ENCODE peak calls at places on chromosome 4, in eight cellular contexts. T, U, L, S, P, X, Q and D are unnamed samples.

GRCh38 chr4:57098945-57099344 is 11.2 kb downstream of the IGFBP7 start:
- DNase-seq in T (no peak), U (no peak), L (no peak), S (no peak), P (no peak), X (no peak), Q (no peak), D (no peak)

GRCh38 chr4:172147702-172148101 is 334.5 kb downstream of the GALNTL6 start:
- DNase-seq in T (no peak), U (no peak), L (peak; percentile 3), S (no peak), P (no peak), X (no peak), Q (no peak), D (no peak)

GRCh38 chr4:3874525-3875110 is 108.4 kb downstream of the ADRA2C start:
- DNase-seq in T (no peak), U (no peak), L (no peak), S (no peak), P (no peak), X (no peak), Q (peak; percentile 24), D (no peak)

GRCh38 chr4:19346636-19347035 is 905.1 kb upstream of the SLIT2 start:
- DNase-seq in T (no peak), U (no peak), L (no peak), S (no peak), P (no peak), X (no peak), Q (no peak), D (no peak)

GRCh38 chr4:173450281-173450680 is 51.4 kb upstream of the SCRG1 start:
- DNase-seq in T (no peak), U (no peak), L (no peak), S (no peak), P (no peak), X (no peak), Q (no peak), D (no peak)

GRCh38 chr4:186227221-186227620 is at the start of gene KLKB1:
- DNase-seq in T (no peak), U (no peak), L (no peak), S (no peak), P (no peak), X (no peak), Q (no peak), D (no peak)

GRCh38 chr4:187183826-187184225 is 460.2 kb upstream of the FAT1 start:
- DNase-seq in T (no peak), U (no peak), L (no peak), S (no peak), P (no peak), X (no peak), Q (no peak), D (no peak)

GRCh38 chr4:71872221-71872620 is 88.3 kb upstream of the GC start:
- DNase-seq in T (no peak), U (no peak), L (no peak), S (no peak), P (no peak), X (no peak), Q (no peak), D (no peak)

GRCh38 chr4:127622923-127623754 is 9.6 kb upstream of the INTU start:
- DNase-seq in T (peak; percentile 13), U (no peak), L (peak; percentile 71), S (peak; percentile 36), P (no peak), X (no peak), Q (no peak), D (no peak)

GRCh38 chr4:150971901-150972300 is 43.2 kb downstream of the LRBA start:
- DNase-seq in T (no peak), U (no peak), L (no peak), S (no peak), P (no peak), X (no peak), Q (no peak), D (no peak)

GRCh38 chr4:152206646-152207435 is 329.1 kb downstream of the FBXW7 start:
- DNase-seq in T (no peak), U (no peak), L (no peak), S (no peak), P (no peak), X (no peak), Q (no peak), D (no peak)

GRCh38 chr4:111198426-111198825 is 575.5 kb upstream of the PITX2 start:
- DNase-seq in T (no peak), U (no peak), L (no peak), S (no peak), P (no peak), X (no peak), Q (no peak), D (no peak)

GRCh38 chr4:112908511-112908910 is 140.9 kb upstream of the ANK2 start:
- DNase-seq in T (no peak), U (no peak), L (no peak), S (no peak), P (no peak), X (no peak), Q (no peak), D (no peak)

GRCh38 chr4:84389406-84389805 is 109.7 kb downstream of the NKX6-1 start:
- DNase-seq in T (no peak), U (no peak), L (no peak), S (no peak), P (no peak), X (no peak), Q (no peak), D (no peak)

GRCh38 chr4:52998413-52998812 is 136.3 kb downstream of the RASL11B start:
- DNase-seq in T (no peak), U (no peak), L (no peak), S (no peak), P (no peak), X (no peak), Q (no peak), D (no peak)

GRCh38 chr4:25313194-25313895 is 771 bp downstream of the ZCCHC4 start:
- DNase-seq in T (no peak), U (no peak), L (no peak), S (no peak), P (no peak), X (no peak), Q (no peak), D (no peak)

GRCh38 chr4:30776451-30776850 is 56.3 kb downstream of the PCDH7 start:
- DNase-seq in T (no peak), U (no peak), L (no peak), S (no peak), P (no peak), X (no peak), Q (no peak), D (no peak)

GRCh38 chr4:76782837-76783236 is 115.1 kb downstream of the SOWAHB start:
- DNase-seq in T (no peak), U (no peak), L (no peak), S (no peak), P (no peak), X (no peak), Q (no peak), D (no peak)

DNA sequence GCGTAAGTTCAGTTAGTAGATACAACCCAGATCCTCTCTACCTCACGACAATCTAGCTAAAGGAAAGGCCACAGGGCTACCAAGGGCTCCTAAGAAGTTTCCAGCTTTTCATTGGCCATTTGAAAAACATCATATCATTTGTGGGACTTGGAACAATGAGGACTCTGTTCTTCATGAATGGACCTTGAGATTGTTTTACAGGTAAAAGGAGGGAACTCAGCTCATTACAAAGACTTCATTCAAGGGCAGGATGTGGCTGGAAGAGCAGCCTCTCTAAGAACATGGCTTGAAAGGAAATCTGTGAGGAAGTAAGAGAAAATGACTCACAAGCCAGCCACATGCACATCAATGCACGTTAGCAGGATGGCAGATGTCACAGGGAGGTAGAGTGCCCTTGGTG is 105.9 kb upstream of the SLC7A11 start:
- DNase-seq in T (no peak), U (peak; percentile 32), L (no peak), S (no peak), P (no peak), X (no peak), Q (no peak), D (no peak)
- TF ChIP-seq EP300 in T (no peak), U (peak; percentile 41), L (no peak), S (no peak), P (no peak), X (no peak), Q (no peak), D (no peak)

DNA sequence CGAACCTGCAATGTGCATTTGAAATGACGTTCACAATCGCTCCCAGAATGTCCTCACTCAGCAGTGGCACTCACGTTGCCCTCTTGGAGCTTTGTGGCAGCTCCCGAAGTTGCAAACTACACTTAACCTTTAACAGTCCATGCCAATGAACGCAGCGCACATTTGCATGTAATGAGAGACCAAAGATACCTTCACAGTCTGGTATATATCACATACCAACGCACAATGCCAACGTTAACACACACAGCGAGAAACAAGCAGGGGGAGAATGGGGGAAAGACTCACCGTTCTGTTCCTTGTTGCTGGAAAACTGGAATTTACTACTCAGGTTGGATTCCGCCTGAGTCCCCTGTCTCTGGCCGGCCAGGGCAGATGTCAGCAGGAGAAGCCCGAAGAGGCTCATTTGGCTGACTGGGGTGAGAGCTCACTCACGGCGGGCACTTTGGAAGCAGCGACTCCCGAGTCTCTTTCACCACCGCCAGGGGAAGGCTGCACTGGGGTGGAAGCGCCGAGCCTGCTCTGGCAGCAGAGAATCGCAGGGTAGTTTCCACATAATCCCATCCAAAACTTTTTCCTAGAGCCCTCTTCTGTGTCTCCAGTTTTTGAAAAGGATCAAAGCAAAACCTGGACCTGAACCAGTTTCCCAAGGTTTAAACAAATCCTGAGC is 965 bp downstream of the PDGFC start:
- DNase-seq in T (peak; percentile 61), U (no peak), L (peak; percentile 53), S (peak; percentile 73), P (peak; percentile 93), X (peak; percentile 64), Q (peak; percentile 87), D (no peak)
- TF ChIP-seq EP300 in T (no peak), U (no peak), L (no peak), S (no peak), P (no peak), X (no peak), Q (no peak), D (no peak)

DNA sequence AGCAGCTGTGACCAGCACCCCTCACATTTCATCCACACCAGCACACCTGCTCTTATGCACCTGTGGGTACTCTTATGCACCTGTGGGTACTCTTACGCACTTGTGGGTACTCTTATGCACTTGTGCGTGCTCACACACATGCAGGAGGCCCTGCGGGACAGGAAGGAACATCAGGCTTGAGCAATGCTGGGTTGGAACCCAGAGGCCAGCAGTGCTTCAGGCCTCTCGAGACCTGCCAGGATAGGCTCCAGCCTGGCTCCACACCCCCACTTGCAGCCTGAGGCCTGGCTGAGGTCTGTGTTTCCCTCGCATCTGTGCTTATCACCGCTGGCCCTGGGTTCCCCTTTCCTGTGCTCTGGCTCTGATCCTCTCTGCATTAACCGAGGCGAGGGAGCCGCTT is 34.7 kb downstream of the SORCS2 start:
- DNase-seq in T (no peak), U (no peak), L (no peak), S (no peak), P (no peak), X (no peak), Q (no peak), D (no peak)
- TF ChIP-seq EP300 in T (no peak), U (no peak), L (no peak), S (no peak), P (no peak), X (no peak), Q (no peak), D (no peak)

DNA sequence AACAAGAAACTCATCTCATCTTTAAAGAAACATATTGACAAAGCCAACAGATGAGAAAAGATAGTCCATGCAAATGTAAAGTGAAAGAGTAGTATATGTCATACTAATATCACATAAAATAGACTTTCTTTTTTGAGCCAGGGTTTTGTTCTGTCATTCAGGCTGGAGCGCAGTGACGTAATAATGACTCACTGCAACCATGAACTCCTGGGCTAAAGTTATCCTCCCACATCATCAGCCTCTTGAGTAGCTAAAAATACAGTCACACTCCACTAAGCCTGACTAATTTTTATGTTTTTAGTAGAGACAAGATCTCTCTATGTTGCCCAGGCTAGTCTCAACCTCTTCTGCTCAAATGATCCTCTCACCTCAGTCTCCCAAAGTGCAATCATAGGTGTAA is 51.8 kb upstream of the TRAM1L1 start:
- DNase-seq in T (no peak), U (no peak), L (peak; percentile 9), S (no peak), P (no peak), X (no peak), Q (no peak), D (peak; percentile 19)
- TF ChIP-seq EP300 in T (no peak), U (no peak), L (no peak), S (no peak), P (no peak), X (no peak), Q (no peak), D (no peak)